ENCODE peak calls at places on chromosomes 5 and 9, in nine cellular contexts. P is sigmoid colon, Q is colonic mucosa, U is neuronal stem cell, D is ovary, B is K562, W is lung, A is ascending aorta, C is PC-3. V is an unnamed sample.

GRCh38 chr9:109861918-109862317 is 81.9 kb downstream of the PALM2AKAP2 start:
- DNase-seq in P (no peak), Q (no peak), U (no peak), D (no peak), B (no peak), W (no peak), A (no peak), C (no peak), V (no peak)

GRCh38 chr9:38708759-38709158 is 11.2 kb downstream of the FAM240B start:
- DNase-seq in P (no peak), Q (no peak), U (no peak), D (no peak), B (no peak), W (no peak), A (no peak), C (peak; percentile 64), V (no peak)

GRCh38 chr5:15499528-15500325 is at the start of gene FBXL7:
- DNase-seq in P (peak; percentile 92), Q (peak; percentile 47), U (peak; percentile 71), D (peak; percentile 84), B (no peak), W (peak; percentile 74), A (no peak), C (peak; percentile 43), V (no peak)

GRCh38 chr9:36099718-36100117 is 36.8 kb upstream of the GLIPR2 start:
- DNase-seq in P (no peak), Q (no peak), U (no peak), D (no peak), B (no peak), W (no peak), A (no peak), C (no peak), V (no peak)

GRCh38 chr5:32020271-32020670 is 153.8 kb downstream of the GOLPH3 start:
- DNase-seq in P (no peak), Q (no peak), U (no peak), D (no peak), B (no peak), W (no peak), A (no peak), C (no peak), V (no peak)

GRCh38 chr5:79257314-79257713 is 21.4 kb downstream of the JMY start:
- DNase-seq in P (no peak), Q (no peak), U (no peak), D (no peak), B (no peak), W (no peak), A (no peak), C (no peak), V (no peak)

GRCh38 chr5:142109356-142110045 is 922 bp downstream of the NDFIP1 start:
- DNase-seq in P (no peak), Q (peak; percentile 41), U (peak; percentile 9), D (peak; percentile 21), B (no peak), W (no peak), A (no peak), C (peak; percentile 2), V (peak; percentile 10)

GRCh38 chr9:13113201-13113600 is 166.3 kb downstream of the MPDZ start:
- DNase-seq in P (no peak), Q (no peak), U (no peak), D (no peak), B (no peak), W (no peak), A (no peak), C (peak; percentile 59), V (no peak)

GRCh38 chr5:112210430-112211005 is 208.6 kb downstream of the EPB41L4A start:
- DNase-seq in P (no peak), Q (peak; percentile 49), U (peak; percentile 21), D (no peak), B (peak; percentile 20), W (peak; percentile 52), A (no peak), C (peak; percentile 54), V (peak; percentile 35)

GRCh38 chr9:105912868-105913516 is 218.7 kb downstream of the TMEM38B start:
- DNase-seq in P (no peak), Q (no peak), U (no peak), D (no peak), B (no peak), W (no peak), A (no peak), C (peak; percentile 91), V (no peak)

GRCh38 chr5:41415242-41415641 is 95.2 kb downstream of the PLCXD3 start:
- DNase-seq in P (no peak), Q (no peak), U (no peak), D (no peak), B (no peak), W (no peak), A (no peak), C (peak; percentile 91), V (no peak)

GRCh38 chr9:135588886-135589595 is 27.5 kb downstream of the PAEP start:
- DNase-seq in P (peak; percentile 55), Q (no peak), U (no peak), D (no peak), B (no peak), W (no peak), A (no peak), C (no peak), V (no peak)

GRCh38 chr9:97425336-97425991 is 13.6 kb downstream of the TDRD7 start:
- DNase-seq in P (no peak), Q (no peak), U (no peak), D (no peak), B (no peak), W (no peak), A (no peak), C (no peak), V (no peak)

GRCh38 chr9:94286056-94286455 is 27.0 kb downstream of the ZNF169 start:
- DNase-seq in P (no peak), Q (no peak), U (no peak), D (no peak), B (no peak), W (no peak), A (no peak), C (no peak), V (no peak)

GRCh38 chr9:94277885-94278536 is 18.9 kb downstream of the ZNF169 start:
- DNase-seq in P (no peak), Q (peak; percentile 70), U (no peak), D (no peak), B (peak; percentile 13), W (no peak), A (no peak), C (no peak), V (no peak)

GRCh38 chr9:94281101-94281500 is 22.0 kb downstream of the ZNF169 start:
- DNase-seq in P (no peak), Q (no peak), U (no peak), D (no peak), B (no peak), W (no peak), A (no peak), C (no peak), V (no peak)

GRCh38 chr9:94280409-94280989 is 21.4 kb downstream of the ZNF169 start:
- DNase-seq in P (no peak), Q (no peak), U (no peak), D (no peak), B (no peak), W (no peak), A (no peak), C (no peak), V (no peak)
- H3K4me3 ChIP-seq in P (no peak overlapping the region), Q (no peak overlapping the region), U (no peak overlapping the region), D (no peak overlapping the region), B (no peak overlapping the region), W (no peak overlapping the region), A (no peak overlapping the region), C (no peak overlapping the region), V (no peak overlapping the region)

GRCh38 chr5:173062141-173062540 is 6.0 kb downstream of the CREBRF start:
- DNase-seq in P (no peak), Q (no peak), U (no peak), D (no peak), B (no peak), W (no peak), A (no peak), C (no peak), V (no peak)
- H3K4me1 ChIP-seq in P (peaks cover 64% of the 10 kb centered on the region), Q (peaks cover 4% of the 10 kb centered on the region), U (no peaks in the 10 kb centered on the region), D (peaks cover 7% of the 10 kb centered on the region), B (peaks cover 5% of the 10 kb centered on the region), W (peaks cover 7% of the 10 kb centered on the region), A (no peaks in the 10 kb centered on the region), C (no peaks in the 10 kb centered on the region), V (no peaks in the 10 kb centered on the region)

GRCh38 chr5:76953551-76954382 is 922 bp downstream of the CRHBP start:
- DNase-seq in P (no peak), Q (no peak), U (peak; percentile 37), D (no peak), B (no peak), W (no peak), A (no peak), C (no peak), V (peak; percentile 51)

GRCh38 chr5:76954383-76954763 is 1.5 kb downstream of the CRHBP start:
- DNase-seq in P (no peak), Q (no peak), U (no peak), D (no peak), B (no peak), W (no peak), A (no peak), C (no peak), V (no peak)

GRCh38 chr5:76956033-76956432 is 3.2 kb downstream of the CRHBP start:
- DNase-seq in P (no peak), Q (no peak), U (no peak), D (no peak), B (no peak), W (no peak), A (no peak), C (no peak), V (no peak)

GRCh38 chr5:76947064-76947463 is 5.8 kb upstream of the CRHBP start:
- DNase-seq in P (no peak), Q (no peak), U (no peak), D (no peak), B (peak; percentile 73), W (no peak), A (no peak), C (no peak), V (no peak)

DNA sequence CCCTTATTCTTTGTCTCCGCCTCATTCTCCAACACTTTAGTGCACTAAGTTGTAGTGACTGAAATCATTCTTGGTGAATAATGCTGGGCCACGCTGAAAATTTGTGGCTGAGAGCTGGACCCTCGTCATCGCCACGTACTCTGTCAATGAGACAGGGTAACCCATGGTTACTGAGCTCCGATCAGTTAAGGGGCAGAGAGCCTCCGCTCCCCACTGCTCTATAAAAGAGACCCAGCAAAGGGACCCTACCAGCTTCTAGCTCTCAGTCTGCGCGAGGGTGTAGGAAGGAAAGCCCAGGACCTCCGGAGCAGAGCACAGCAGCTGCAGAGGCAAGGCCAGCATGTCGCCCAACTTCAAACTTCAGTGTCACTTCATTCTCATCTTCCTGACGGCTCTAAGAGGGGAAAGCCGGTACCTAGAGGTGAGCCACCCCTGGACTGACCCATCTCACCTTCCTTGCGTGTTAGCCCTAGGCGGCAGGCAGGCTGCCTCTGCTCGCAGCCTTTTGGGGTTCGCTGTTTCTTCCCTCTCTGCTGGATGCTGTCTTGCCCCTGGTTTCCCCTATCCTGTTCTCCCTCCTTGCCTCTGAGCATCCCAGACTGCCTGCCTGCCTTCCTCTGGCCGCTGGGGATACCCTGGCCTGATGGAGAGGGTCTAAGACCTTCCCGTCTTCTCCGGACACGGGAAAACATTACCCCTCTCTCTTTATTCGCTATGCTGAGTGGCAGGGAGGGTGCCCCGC is at the start of gene CRHBP:
- DNase-seq in P (no peak), Q (no peak), U (no peak), D (no peak), B (no peak), W (no peak), A (no peak), C (no peak), V (no peak)
- H3K27ac ChIP-seq in P (no peak within 1 kb of the TSS), Q (no peak within 1 kb of the TSS), U (no peak within 1 kb of the TSS), D (no peak within 1 kb of the TSS), B (no peak within 1 kb of the TSS), W (no peak within 1 kb of the TSS), A (no peak within 1 kb of the TSS), C (no peak within 1 kb of the TSS), V (no peak within 1 kb of the TSS)

GRCh38 chr5:81912933-81913332 is 58.9 kb upstream of the ATG10 start:
- DNase-seq in P (no peak), Q (no peak), U (no peak), D (no peak), B (no peak), W (no peak), A (no peak), C (no peak), V (no peak)
- H3K4me3 ChIP-seq in P (no peak overlapping the region), Q (no peak overlapping the region), U (no peak overlapping the region), D (no peak overlapping the region), B (no peak overlapping the region), W (no peak overlapping the region), A (no peak overlapping the region), C (no peak overlapping the region), V (no peak overlapping the region)